ENCODE peak calls at places on chromosome 9, in nine cellular contexts. One of them, this sample, is unnamed.

GRCh38 chr9:131733601-131734061 is 6.2 kb downstream of the RAPGEF1 start:
- DNase-seq in A549: peak
- DNase-seq in lower lobe of right lung: no peak
- DNase-seq in foreskin fibroblast: peak
- DNase-seq in epithelial cell of esophagus: peak
- DNase-seq in heart left ventricle: no peak
- DNase-seq in right lobe of liver: no peak
- DNase-seq in CD8-positive, alpha-beta T cell: no peak
- DNase-seq in kidney epithelial cell: peak
- DNase-seq in this sample: peak

GRCh38 chr9:100601216-100601615 is 23.3 kb downstream of the CAVIN4 start:
- DNase-seq in heart left ventricle: no peak
- DNase-seq in CD8-positive, alpha-beta T cell: no peak
- DNase-seq in foreskin fibroblast: peak
- DNase-seq in kidney epithelial cell: no peak
- DNase-seq in right lobe of liver: peak
- DNase-seq in epithelial cell of esophagus: peak
- DNase-seq in lower lobe of right lung: no peak
- DNase-seq in A549: peak
- DNase-seq in this sample: peak

GRCh38 chr9:137372693-137373610 is 50.0 kb downstream of the EXD3 start:
- DNase-seq in heart left ventricle: no peak
- DNase-seq in epithelial cell of esophagus: no peak
- DNase-seq in CD8-positive, alpha-beta T cell: no peak
- DNase-seq in A549: no peak
- DNase-seq in lower lobe of right lung: no peak
- DNase-seq in kidney epithelial cell: no peak
- DNase-seq in right lobe of liver: no peak
- DNase-seq in foreskin fibroblast: no peak
- DNase-seq in this sample: no peak

GRCh38 chr9:117073539-117074336 is 341.1 kb downstream of the ASTN2 start:
- DNase-seq in lower lobe of right lung: no peak
- DNase-seq in A549: peak
- DNase-seq in foreskin fibroblast: no peak
- DNase-seq in epithelial cell of esophagus: peak
- DNase-seq in right lobe of liver: no peak
- DNase-seq in heart left ventricle: no peak
- DNase-seq in CD8-positive, alpha-beta T cell: no peak
- DNase-seq in kidney epithelial cell: no peak
- DNase-seq in this sample: peak

GRCh38 chr9:4266602-4267001 is 33.3 kb downstream of the GLIS3 start:
- DNase-seq in foreskin fibroblast: no peak
- DNase-seq in A549: no peak
- DNase-seq in kidney epithelial cell: no peak
- DNase-seq in lower lobe of right lung: no peak
- DNase-seq in right lobe of liver: no peak
- DNase-seq in epithelial cell of esophagus: no peak
- DNase-seq in heart left ventricle: no peak
- DNase-seq in CD8-positive, alpha-beta T cell: no peak
- DNase-seq in this sample: no peak

GRCh38 chr9:120724757-120725156 is 10.5 kb upstream of the MEGF9 start:
- DNase-seq in lower lobe of right lung: no peak
- DNase-seq in right lobe of liver: no peak
- DNase-seq in epithelial cell of esophagus: no peak
- DNase-seq in foreskin fibroblast: no peak
- DNase-seq in CD8-positive, alpha-beta T cell: no peak
- DNase-seq in heart left ventricle: no peak
- DNase-seq in kidney epithelial cell: no peak
- DNase-seq in A549: no peak
- DNase-seq in this sample: no peak

GRCh38 chr9:130041648-130042405 is 1.2 kb downstream of the FNBP1 start:
- DNase-seq in epithelial cell of esophagus: peak
- DNase-seq in kidney epithelial cell: no peak
- DNase-seq in A549: no peak
- DNase-seq in heart left ventricle: peak
- DNase-seq in lower lobe of right lung: no peak
- DNase-seq in foreskin fibroblast: peak
- DNase-seq in right lobe of liver: peak
- DNase-seq in CD8-positive, alpha-beta T cell: no peak
- DNase-seq in this sample: no peak

GRCh38 chr9:28951945-28952344 is 1378.7 kb upstream of the C9orf72 start:
- DNase-seq in heart left ventricle: no peak
- DNase-seq in epithelial cell of esophagus: peak
- DNase-seq in CD8-positive, alpha-beta T cell: no peak
- DNase-seq in foreskin fibroblast: no peak
- DNase-seq in A549: no peak
- DNase-seq in lower lobe of right lung: no peak
- DNase-seq in right lobe of liver: no peak
- DNase-seq in kidney epithelial cell: no peak
- DNase-seq in this sample: no peak

GRCh38 chr9:92176800-92177185 is 61.6 kb upstream of the SPTLC1 start:
- DNase-seq in kidney epithelial cell: no peak
- DNase-seq in CD8-positive, alpha-beta T cell: no peak
- DNase-seq in A549: no peak
- DNase-seq in lower lobe of right lung: no peak
- DNase-seq in epithelial cell of esophagus: no peak
- DNase-seq in heart left ventricle: no peak
- DNase-seq in foreskin fibroblast: no peak
- DNase-seq in right lobe of liver: no peak
- DNase-seq in this sample: no peak

GRCh38 chr9:92177591-92177990 is 62.4 kb upstream of the SPTLC1 start:
- DNase-seq in right lobe of liver: no peak
- DNase-seq in heart left ventricle: no peak
- DNase-seq in A549: no peak
- DNase-seq in epithelial cell of esophagus: no peak
- DNase-seq in kidney epithelial cell: no peak
- DNase-seq in lower lobe of right lung: no peak
- DNase-seq in CD8-positive, alpha-beta T cell: no peak
- DNase-seq in foreskin fibroblast: no peak
- DNase-seq in this sample: no peak

GRCh38 chr9:92173318-92173717 is 58.1 kb upstream of the SPTLC1 start:
- DNase-seq in CD8-positive, alpha-beta T cell: no peak
- DNase-seq in foreskin fibroblast: no peak
- DNase-seq in right lobe of liver: no peak
- DNase-seq in A549: no peak
- DNase-seq in epithelial cell of esophagus: no peak
- DNase-seq in lower lobe of right lung: no peak
- DNase-seq in heart left ventricle: no peak
- DNase-seq in kidney epithelial cell: no peak
- DNase-seq in this sample: no peak

GRCh38 chr9:92175441-92175840 is 60.2 kb upstream of the SPTLC1 start:
- DNase-seq in foreskin fibroblast: no peak
- DNase-seq in right lobe of liver: no peak
- DNase-seq in heart left ventricle: no peak
- DNase-seq in epithelial cell of esophagus: no peak
- DNase-seq in CD8-positive, alpha-beta T cell: no peak
- DNase-seq in lower lobe of right lung: no peak
- DNase-seq in kidney epithelial cell: no peak
- DNase-seq in A549: no peak
- DNase-seq in this sample: no peak

DNA sequence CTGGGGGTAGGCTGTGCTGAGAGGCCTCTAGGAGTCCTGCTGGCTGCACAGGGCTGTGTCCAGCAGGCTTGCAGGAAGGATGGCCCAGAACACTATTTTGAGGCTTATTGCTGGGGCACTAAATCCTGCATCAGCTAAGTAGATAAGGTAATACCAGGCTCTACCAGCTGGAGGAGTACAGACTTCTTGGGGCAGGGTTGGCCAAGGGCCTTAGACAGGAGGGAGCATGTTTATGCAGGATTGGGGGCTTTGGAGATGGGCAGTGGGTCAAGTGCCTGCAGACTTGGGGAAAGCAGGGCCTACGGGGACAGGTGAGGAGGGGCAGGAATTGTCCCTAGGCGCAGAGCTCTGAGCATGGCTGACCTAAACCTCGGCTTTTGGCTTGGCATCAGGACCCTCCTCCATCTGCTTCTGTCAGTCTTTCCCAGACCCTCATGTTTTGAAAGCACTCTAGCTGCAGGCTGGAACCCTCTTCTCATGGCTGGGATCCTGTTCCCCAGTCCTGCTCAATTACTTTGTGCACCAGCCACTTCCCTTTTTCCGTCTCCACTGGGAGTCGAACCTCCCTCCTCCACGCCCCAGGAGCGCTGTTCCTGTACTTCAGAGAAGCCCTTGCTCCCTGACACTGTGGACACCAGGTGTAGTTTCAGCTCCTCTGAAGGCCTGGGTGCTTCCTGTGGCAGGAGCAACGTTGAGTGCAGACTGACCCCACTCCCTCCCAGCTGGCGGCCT is 61.0 kb upstream of the SPTLC1 start:
- DNase-seq in epithelial cell of esophagus: peak
- DNase-seq in right lobe of liver: no peak
- DNase-seq in kidney epithelial cell: no peak
- DNase-seq in A549: no peak
- DNase-seq in heart left ventricle: no peak
- DNase-seq in foreskin fibroblast: no peak
- DNase-seq in CD8-positive, alpha-beta T cell: no peak
- DNase-seq in lower lobe of right lung: no peak
- DNase-seq in this sample: no peak
- TF ChIP-seq CTCF in epithelial cell of esophagus: peak
- TF ChIP-seq CTCF in right lobe of liver: no peak
- TF ChIP-seq CTCF in kidney epithelial cell: peak
- TF ChIP-seq CTCF in A549: no peak
- TF ChIP-seq CTCF in heart left ventricle: no peak
- TF ChIP-seq CTCF in foreskin fibroblast: no peak
- TF ChIP-seq CTCF in CD8-positive, alpha-beta T cell: no peak
- TF ChIP-seq CTCF in lower lobe of right lung: no peak
- TF ChIP-seq CTCF in this sample: peak

DNA sequence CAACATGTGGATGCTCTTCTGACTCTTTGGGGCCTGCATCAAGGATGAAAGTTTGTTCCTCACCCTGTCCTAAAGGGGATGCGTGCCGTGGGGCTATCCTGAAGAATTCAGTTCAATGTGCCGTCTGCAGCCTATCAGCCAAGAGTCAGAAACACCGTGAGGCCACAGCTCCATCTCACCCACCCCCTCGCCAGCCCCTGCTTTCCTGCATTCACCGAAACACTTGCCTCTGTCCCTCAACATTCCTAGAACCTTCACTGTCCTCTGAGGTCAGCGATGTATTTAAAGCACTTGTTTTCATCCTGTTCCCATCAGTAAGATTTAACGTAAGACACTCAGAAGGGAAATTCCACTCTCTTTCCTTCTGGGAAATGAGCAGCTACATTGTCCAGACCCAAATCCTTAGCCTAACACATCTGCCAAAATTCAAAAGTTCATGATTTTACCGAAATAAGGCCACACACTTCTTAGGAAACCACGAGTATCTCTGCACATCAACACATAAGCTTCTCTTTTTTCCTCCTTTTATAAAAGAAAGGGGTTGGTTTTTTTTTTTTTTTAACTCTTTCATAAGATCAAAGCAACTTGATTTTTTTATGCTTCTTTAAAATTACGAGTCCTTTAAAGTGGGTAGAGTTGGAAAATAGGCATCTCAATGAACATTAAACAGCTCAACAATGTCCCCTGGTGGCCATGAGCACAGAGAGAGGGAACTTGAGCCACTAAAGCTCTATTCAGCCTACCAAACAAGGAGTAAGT is 100.7 kb downstream of the SUSD1 start:
- DNase-seq in foreskin fibroblast: peak
- DNase-seq in right lobe of liver: peak
- DNase-seq in A549: no peak
- DNase-seq in CD8-positive, alpha-beta T cell: peak
- DNase-seq in lower lobe of right lung: peak
- DNase-seq in kidney epithelial cell: peak
- DNase-seq in heart left ventricle: peak
- DNase-seq in epithelial cell of esophagus: peak
- DNase-seq in this sample: peak
- H3K4me3 ChIP-seq in foreskin fibroblast: no peak
- H3K4me3 ChIP-seq in right lobe of liver: no peak
- H3K4me3 ChIP-seq in A549: no peak
- H3K4me3 ChIP-seq in CD8-positive, alpha-beta T cell: no peak
- H3K4me3 ChIP-seq in lower lobe of right lung: no peak
- H3K4me3 ChIP-seq in kidney epithelial cell: no peak
- H3K4me3 ChIP-seq in heart left ventricle: no peak
- H3K4me3 ChIP-seq in epithelial cell of esophagus: no peak
- H3K4me3 ChIP-seq in this sample: no peak

GRCh38 chr9:6641961-6642360 is 3.6 kb downstream of the GLDC start:
- DNase-seq in lower lobe of right lung: no peak
- DNase-seq in A549: no peak
- DNase-seq in heart left ventricle: no peak
- DNase-seq in kidney epithelial cell: no peak
- DNase-seq in epithelial cell of esophagus: peak
- DNase-seq in right lobe of liver: no peak
- DNase-seq in foreskin fibroblast: no peak
- DNase-seq in CD8-positive, alpha-beta T cell: no peak
- DNase-seq in this sample: no peak
- TF ChIP-seq CTCF in lower lobe of right lung: no peak
- TF ChIP-seq CTCF in A549: no peak
- TF ChIP-seq CTCF in heart left ventricle: no peak
- TF ChIP-seq CTCF in kidney epithelial cell: no peak
- TF ChIP-seq CTCF in epithelial cell of esophagus: no peak
- TF ChIP-seq CTCF in right lobe of liver: no peak
- TF ChIP-seq CTCF in foreskin fibroblast: no peak
- TF ChIP-seq CTCF in CD8-positive, alpha-beta T cell: no peak
- TF ChIP-seq CTCF in this sample: no peak

GRCh38 chr9:106634641-106635040 is 228.3 kb upstream of the ZNF462 start:
- DNase-seq in A549: no peak
- DNase-seq in epithelial cell of esophagus: no peak
- DNase-seq in lower lobe of right lung: no peak
- DNase-seq in heart left ventricle: no peak
- DNase-seq in CD8-positive, alpha-beta T cell: no peak
- DNase-seq in right lobe of liver: no peak
- DNase-seq in foreskin fibroblast: no peak
- DNase-seq in kidney epithelial cell: no peak
- DNase-seq in this sample: no peak

GRCh38 chr9:106634183-106634582 is 228.8 kb upstream of the ZNF462 start:
- DNase-seq in A549: no peak
- DNase-seq in lower lobe of right lung: no peak
- DNase-seq in epithelial cell of esophagus: peak
- DNase-seq in heart left ventricle: no peak
- DNase-seq in CD8-positive, alpha-beta T cell: no peak
- DNase-seq in kidney epithelial cell: no peak
- DNase-seq in foreskin fibroblast: no peak
- DNase-seq in right lobe of liver: no peak
- DNase-seq in this sample: no peak

DNA sequence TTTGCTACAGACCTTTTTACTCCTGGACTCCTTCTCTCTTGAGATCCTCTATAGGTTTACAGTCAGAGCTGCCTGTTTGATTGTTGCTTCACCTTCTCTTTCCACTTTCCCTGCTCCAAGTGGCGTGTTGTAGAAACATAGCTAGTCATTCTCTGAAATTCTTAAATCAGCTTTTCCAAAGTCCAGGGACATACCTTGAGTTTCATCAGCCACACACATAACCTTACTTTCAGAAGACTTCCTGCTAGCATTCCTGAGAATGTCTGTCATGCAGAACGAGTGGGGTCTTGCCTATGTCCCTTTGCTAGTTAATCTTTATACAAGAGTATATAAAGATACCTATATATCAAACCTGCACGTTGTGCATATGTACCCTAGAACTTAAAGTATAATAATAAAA is 230.3 kb upstream of the ZNF462 start:
- DNase-seq in A549: no peak
- DNase-seq in kidney epithelial cell: peak
- DNase-seq in heart left ventricle: no peak
- DNase-seq in lower lobe of right lung: no peak
- DNase-seq in foreskin fibroblast: no peak
- DNase-seq in epithelial cell of esophagus: peak
- DNase-seq in right lobe of liver: no peak
- DNase-seq in CD8-positive, alpha-beta T cell: no peak
- DNase-seq in this sample: no peak
- H3K4me3 ChIP-seq in A549: no peak
- H3K4me3 ChIP-seq in kidney epithelial cell: no peak
- H3K4me3 ChIP-seq in heart left ventricle: no peak
- H3K4me3 ChIP-seq in lower lobe of right lung: no peak
- H3K4me3 ChIP-seq in foreskin fibroblast: no peak
- H3K4me3 ChIP-seq in epithelial cell of esophagus: no peak
- H3K4me3 ChIP-seq in right lobe of liver: no peak
- H3K4me3 ChIP-seq in CD8-positive, alpha-beta T cell: no peak
- H3K4me3 ChIP-seq in this sample: no peak